ENCODE peak calls at places on chromosomes 13 and 19, in five cellular contexts. One of them, this sample, is unnamed.

GRCh38 chr13:19632915-19633339 is 532 bp upstream of the MPHOSPH8 start:
- DNase-seq in nephron progenitor cell: no peak
- DNase-seq in activated naive CD8-positive, alpha-beta T cell treated with anti-CD3 and anti-CD28 coated beads, Interleukin-2, amount 50 U/mL, for 24 hours: no peak
- DNase-seq in astrocyte of the spinal cord: no peak
- DNase-seq in GM06990: no peak
- DNase-seq in this sample: no peak

GRCh38 chr13:26961890-26962615 is 201.5 kb upstream of the GPR12 start:
- DNase-seq in nephron progenitor cell: no peak
- DNase-seq in activated naive CD8-positive, alpha-beta T cell treated with anti-CD3 and anti-CD28 coated beads, Interleukin-2, amount 50 U/mL, for 24 hours: no peak
- DNase-seq in astrocyte of the spinal cord: no peak
- DNase-seq in GM06990: no peak
- DNase-seq in this sample: no peak

GRCh38 chr13:32947886-32948285 is 68.3 kb upstream of the KL start:
- DNase-seq in nephron progenitor cell: no peak
- DNase-seq in activated naive CD8-positive, alpha-beta T cell treated with anti-CD3 and anti-CD28 coated beads, Interleukin-2, amount 50 U/mL, for 24 hours: no peak
- DNase-seq in astrocyte of the spinal cord: no peak
- DNase-seq in GM06990: no peak
- DNase-seq in this sample: no peak

GRCh38 chr19:2604747-2605329 is 97.7 kb downstream of the GNG7 start:
- DNase-seq in nephron progenitor cell: no peak
- DNase-seq in activated naive CD8-positive, alpha-beta T cell treated with anti-CD3 and anti-CD28 coated beads, Interleukin-2, amount 50 U/mL, for 24 hours: no peak
- DNase-seq in astrocyte of the spinal cord: no peak
- DNase-seq in GM06990: no peak
- DNase-seq in this sample: no peak

GRCh38 chr19:19444694-19445155 is 39.2 kb downstream of the GATAD2A start:
- DNase-seq in nephron progenitor cell: no peak
- DNase-seq in activated naive CD8-positive, alpha-beta T cell treated with anti-CD3 and anti-CD28 coated beads, Interleukin-2, amount 50 U/mL, for 24 hours: no peak
- DNase-seq in astrocyte of the spinal cord: no peak
- DNase-seq in GM06990: peak; percentile 37
- DNase-seq in this sample: no peak

GRCh38 chr13:34943675-34944634 is 1.9 kb downstream of the NBEA start:
- DNase-seq in nephron progenitor cell: no peak
- DNase-seq in activated naive CD8-positive, alpha-beta T cell treated with anti-CD3 and anti-CD28 coated beads, Interleukin-2, amount 50 U/mL, for 24 hours: no peak
- DNase-seq in astrocyte of the spinal cord: no peak
- DNase-seq in GM06990: peak; percentile 40
- DNase-seq in this sample: peak; percentile 19

GRCh38 chr13:106530209-106530906 is 5.1 kb downstream of the EFNB2 start:
- DNase-seq in nephron progenitor cell: no peak
- DNase-seq in activated naive CD8-positive, alpha-beta T cell treated with anti-CD3 and anti-CD28 coated beads, Interleukin-2, amount 50 U/mL, for 24 hours: no peak
- DNase-seq in astrocyte of the spinal cord: no peak
- DNase-seq in GM06990: no peak
- DNase-seq in this sample: no peak

GRCh38 chr13:27425151-27425917 is 915 bp downstream of the GTF3A start:
- DNase-seq in nephron progenitor cell: no peak
- DNase-seq in activated naive CD8-positive, alpha-beta T cell treated with anti-CD3 and anti-CD28 coated beads, Interleukin-2, amount 50 U/mL, for 24 hours: peak; percentile 35
- DNase-seq in astrocyte of the spinal cord: no peak
- DNase-seq in GM06990: no peak
- DNase-seq in this sample: no peak

GRCh38 chr13:21670006-21670882 is 629 bp upstream of the FGF9 start:
- DNase-seq in nephron progenitor cell: peak; percentile 83
- DNase-seq in activated naive CD8-positive, alpha-beta T cell treated with anti-CD3 and anti-CD28 coated beads, Interleukin-2, amount 50 U/mL, for 24 hours: peak; percentile 66
- DNase-seq in astrocyte of the spinal cord: peak; percentile 73
- DNase-seq in GM06990: peak; percentile 76
- DNase-seq in this sample: peak; percentile 86

GRCh38 chr13:19050901-19051300 is 130.7 kb downstream of the TUBA3C start:
- DNase-seq in nephron progenitor cell: no peak
- DNase-seq in activated naive CD8-positive, alpha-beta T cell treated with anti-CD3 and anti-CD28 coated beads, Interleukin-2, amount 50 U/mL, for 24 hours: no peak
- DNase-seq in astrocyte of the spinal cord: no peak
- DNase-seq in GM06990: no peak
- DNase-seq in this sample: no peak

GRCh38 chr19:41997851-41998229 is 3.8 kb upstream of the ATP1A3 start:
- DNase-seq in nephron progenitor cell: no peak
- DNase-seq in activated naive CD8-positive, alpha-beta T cell treated with anti-CD3 and anti-CD28 coated beads, Interleukin-2, amount 50 U/mL, for 24 hours: no peak
- DNase-seq in astrocyte of the spinal cord: no peak
- DNase-seq in GM06990: no peak
- DNase-seq in this sample: no peak

GRCh38 chr13:46530084-46530935 is 22.7 kb upstream of the LRCH1 start:
- DNase-seq in nephron progenitor cell: no peak
- DNase-seq in activated naive CD8-positive, alpha-beta T cell treated with anti-CD3 and anti-CD28 coated beads, Interleukin-2, amount 50 U/mL, for 24 hours: no peak
- DNase-seq in astrocyte of the spinal cord: peak; percentile 46
- DNase-seq in GM06990: no peak
- DNase-seq in this sample: no peak

GRCh38 chr13:75372517-75372916 is 109.5 kb downstream of the TBC1D4 start:
- DNase-seq in nephron progenitor cell: no peak
- DNase-seq in activated naive CD8-positive, alpha-beta T cell treated with anti-CD3 and anti-CD28 coated beads, Interleukin-2, amount 50 U/mL, for 24 hours: no peak
- DNase-seq in astrocyte of the spinal cord: peak; percentile 67
- DNase-seq in GM06990: no peak
- DNase-seq in this sample: no peak

GRCh38 chr19:57903298-57904174 is 12.9 kb downstream of the ZNF417 start:
- DNase-seq in nephron progenitor cell: no peak
- DNase-seq in activated naive CD8-positive, alpha-beta T cell treated with anti-CD3 and anti-CD28 coated beads, Interleukin-2, amount 50 U/mL, for 24 hours: no peak
- DNase-seq in astrocyte of the spinal cord: peak; percentile 26
- DNase-seq in GM06990: no peak
- DNase-seq in this sample: no peak

GRCh38 chr19:35856546-35857149 is at the start of gene KIRREL2:
- DNase-seq in nephron progenitor cell: peak; percentile 85
- DNase-seq in activated naive CD8-positive, alpha-beta T cell treated with anti-CD3 and anti-CD28 coated beads, Interleukin-2, amount 50 U/mL, for 24 hours: peak; percentile 50
- DNase-seq in astrocyte of the spinal cord: no peak
- DNase-seq in GM06990: no peak
- DNase-seq in this sample: peak; percentile 60

GRCh38 chr19:47377208-47377701 is 28.1 kb downstream of the DHX34 start:
- DNase-seq in nephron progenitor cell: no peak
- DNase-seq in activated naive CD8-positive, alpha-beta T cell treated with anti-CD3 and anti-CD28 coated beads, Interleukin-2, amount 50 U/mL, for 24 hours: no peak
- DNase-seq in astrocyte of the spinal cord: no peak
- DNase-seq in GM06990: no peak
- DNase-seq in this sample: no peak

GRCh38 chr13:87953381-87953780 is 282.2 kb downstream of the SLITRK5 start:
- DNase-seq in nephron progenitor cell: no peak
- DNase-seq in activated naive CD8-positive, alpha-beta T cell treated with anti-CD3 and anti-CD28 coated beads, Interleukin-2, amount 50 U/mL, for 24 hours: no peak
- DNase-seq in astrocyte of the spinal cord: no peak
- DNase-seq in GM06990: no peak
- DNase-seq in this sample: no peak

GRCh38 chr13:58919551-58919950 is 1244.2 kb downstream of the DIAPH3 start:
- DNase-seq in nephron progenitor cell: peak; percentile 2
- DNase-seq in activated naive CD8-positive, alpha-beta T cell treated with anti-CD3 and anti-CD28 coated beads, Interleukin-2, amount 50 U/mL, for 24 hours: no peak
- DNase-seq in astrocyte of the spinal cord: no peak
- DNase-seq in GM06990: no peak
- DNase-seq in this sample: no peak

GRCh38 chr19:52648336-52648990 is 10.3 kb upstream of the ZNF83 start:
- DNase-seq in nephron progenitor cell: no peak
- DNase-seq in activated naive CD8-positive, alpha-beta T cell treated with anti-CD3 and anti-CD28 coated beads, Interleukin-2, amount 50 U/mL, for 24 hours: no peak
- DNase-seq in astrocyte of the spinal cord: peak; percentile 52
- DNase-seq in GM06990: no peak
- DNase-seq in this sample: no peak

GRCh38 chr19:1169921-1170885 is 3.9 kb downstream of the SBNO2 start:
- DNase-seq in nephron progenitor cell: no peak
- DNase-seq in activated naive CD8-positive, alpha-beta T cell treated with anti-CD3 and anti-CD28 coated beads, Interleukin-2, amount 50 U/mL, for 24 hours: no peak
- DNase-seq in astrocyte of the spinal cord: peak; percentile 29
- DNase-seq in GM06990: no peak
- DNase-seq in this sample: no peak

This sample was measured in GM13977.